ENCODE peak calls at places on chromosomes 11 and 22, in six cellular contexts. One of them, this sample, is unnamed.

GRCh38 chr11:83835423-83835822 is 549.3 kb upstream of the CCDC90B start:
- DNase-seq in stimulated activated CD8-positive, alpha-beta memory T cell treated with anti-CD3 and anti-CD28 coated beads, Interleukin-4, amount 100 ng/mL, for 24 hours: no peak
- DNase-seq in neural crest cell: no peak
- DNase-seq in lower lobe of right lung: no peak
- DNase-seq in activated naive CD4-positive, alpha-beta T cell treated with Interleukin-2 at 50 U/mL for 16 hours: no peak
- DNase-seq in stimulated activated CD4-positive, alpha-beta T cell treated with anti-CD3 and anti-CD28 coated beads, Interleukin-12 subunit alpha, Interleukin-12 subunit beta, amount 100 ng/mL, for 48 hours: no peak
- DNase-seq in this sample: no peak

GRCh38 chr11:55967914-55968313 is 1.8 kb downstream of the OR10AG1 start:
- DNase-seq in stimulated activated CD8-positive, alpha-beta memory T cell treated with anti-CD3 and anti-CD28 coated beads, Interleukin-4, amount 100 ng/mL, for 24 hours: no peak
- DNase-seq in neural crest cell: no peak
- DNase-seq in lower lobe of right lung: no peak
- DNase-seq in activated naive CD4-positive, alpha-beta T cell treated with Interleukin-2 at 50 U/mL for 16 hours: no peak
- DNase-seq in stimulated activated CD4-positive, alpha-beta T cell treated with anti-CD3 and anti-CD28 coated beads, Interleukin-12 subunit alpha, Interleukin-12 subunit beta, amount 100 ng/mL, for 48 hours: no peak
- DNase-seq in this sample: no peak

GRCh38 chr22:19738664-19739447 is 15.5 kb downstream of the GP1BB start:
- DNase-seq in stimulated activated CD8-positive, alpha-beta memory T cell treated with anti-CD3 and anti-CD28 coated beads, Interleukin-4, amount 100 ng/mL, for 24 hours: no peak
- DNase-seq in neural crest cell: no peak
- DNase-seq in lower lobe of right lung: no peak
- DNase-seq in activated naive CD4-positive, alpha-beta T cell treated with Interleukin-2 at 50 U/mL for 16 hours: no peak
- DNase-seq in stimulated activated CD4-positive, alpha-beta T cell treated with anti-CD3 and anti-CD28 coated beads, Interleukin-12 subunit alpha, Interleukin-12 subunit beta, amount 100 ng/mL, for 48 hours: no peak
- DNase-seq in this sample: no peak

GRCh38 chr11:74249496-74249895 is 61.9 kb downstream of the P4HA3 start:
- DNase-seq in stimulated activated CD8-positive, alpha-beta memory T cell treated with anti-CD3 and anti-CD28 coated beads, Interleukin-4, amount 100 ng/mL, for 24 hours: no peak
- DNase-seq in neural crest cell: no peak
- DNase-seq in lower lobe of right lung: no peak
- DNase-seq in activated naive CD4-positive, alpha-beta T cell treated with Interleukin-2 at 50 U/mL for 16 hours: no peak
- DNase-seq in stimulated activated CD4-positive, alpha-beta T cell treated with anti-CD3 and anti-CD28 coated beads, Interleukin-12 subunit alpha, Interleukin-12 subunit beta, amount 100 ng/mL, for 48 hours: no peak
- DNase-seq in this sample: no peak

GRCh38 chr11:73312806-73313403 is 4.8 kb downstream of the ARHGEF17 start:
- DNase-seq in stimulated activated CD8-positive, alpha-beta memory T cell treated with anti-CD3 and anti-CD28 coated beads, Interleukin-4, amount 100 ng/mL, for 24 hours: no peak
- DNase-seq in neural crest cell: no peak
- DNase-seq in lower lobe of right lung: no peak
- DNase-seq in activated naive CD4-positive, alpha-beta T cell treated with Interleukin-2 at 50 U/mL for 16 hours: no peak
- DNase-seq in stimulated activated CD4-positive, alpha-beta T cell treated with anti-CD3 and anti-CD28 coated beads, Interleukin-12 subunit alpha, Interleukin-12 subunit beta, amount 100 ng/mL, for 48 hours: no peak
- DNase-seq in this sample: no peak

GRCh38 chr22:40067639-40068038 is 72.9 kb downstream of the FAM83F start:
- DNase-seq in stimulated activated CD8-positive, alpha-beta memory T cell treated with anti-CD3 and anti-CD28 coated beads, Interleukin-4, amount 100 ng/mL, for 24 hours: no peak
- DNase-seq in neural crest cell: no peak
- DNase-seq in lower lobe of right lung: no peak
- DNase-seq in activated naive CD4-positive, alpha-beta T cell treated with Interleukin-2 at 50 U/mL for 16 hours: no peak
- DNase-seq in stimulated activated CD4-positive, alpha-beta T cell treated with anti-CD3 and anti-CD28 coated beads, Interleukin-12 subunit alpha, Interleukin-12 subunit beta, amount 100 ng/mL, for 48 hours: no peak
- DNase-seq in this sample: no peak

GRCh38 chr11:119743041-119743440 is 14.0 kb upstream of the NECTIN1 start:
- DNase-seq in stimulated activated CD8-positive, alpha-beta memory T cell treated with anti-CD3 and anti-CD28 coated beads, Interleukin-4, amount 100 ng/mL, for 24 hours: no peak
- DNase-seq in neural crest cell: no peak
- DNase-seq in lower lobe of right lung: no peak
- DNase-seq in activated naive CD4-positive, alpha-beta T cell treated with Interleukin-2 at 50 U/mL for 16 hours: no peak
- DNase-seq in stimulated activated CD4-positive, alpha-beta T cell treated with anti-CD3 and anti-CD28 coated beads, Interleukin-12 subunit alpha, Interleukin-12 subunit beta, amount 100 ng/mL, for 48 hours: no peak
- DNase-seq in this sample: no peak

GRCh38 chr11:395866-396265 is 1.9 kb downstream of the PKP3 start:
- DNase-seq in stimulated activated CD8-positive, alpha-beta memory T cell treated with anti-CD3 and anti-CD28 coated beads, Interleukin-4, amount 100 ng/mL, for 24 hours: no peak
- DNase-seq in neural crest cell: no peak
- DNase-seq in lower lobe of right lung: no peak
- DNase-seq in activated naive CD4-positive, alpha-beta T cell treated with Interleukin-2 at 50 U/mL for 16 hours: no peak
- DNase-seq in stimulated activated CD4-positive, alpha-beta T cell treated with anti-CD3 and anti-CD28 coated beads, Interleukin-12 subunit alpha, Interleukin-12 subunit beta, amount 100 ng/mL, for 48 hours: no peak
- DNase-seq in this sample: peak

GRCh38 chr22:27790396-27791216 is 10.9 kb downstream of the MN1 start:
- DNase-seq in stimulated activated CD8-positive, alpha-beta memory T cell treated with anti-CD3 and anti-CD28 coated beads, Interleukin-4, amount 100 ng/mL, for 24 hours: no peak
- DNase-seq in neural crest cell: no peak
- DNase-seq in lower lobe of right lung: no peak
- DNase-seq in activated naive CD4-positive, alpha-beta T cell treated with Interleukin-2 at 50 U/mL for 16 hours: no peak
- DNase-seq in stimulated activated CD4-positive, alpha-beta T cell treated with anti-CD3 and anti-CD28 coated beads, Interleukin-12 subunit alpha, Interleukin-12 subunit beta, amount 100 ng/mL, for 48 hours: no peak
- DNase-seq in this sample: no peak

GRCh38 chr11:116232364-116232801 is 540.4 kb downstream of the BUD13 start:
- DNase-seq in stimulated activated CD8-positive, alpha-beta memory T cell treated with anti-CD3 and anti-CD28 coated beads, Interleukin-4, amount 100 ng/mL, for 24 hours: no peak
- DNase-seq in neural crest cell: no peak
- DNase-seq in lower lobe of right lung: no peak
- DNase-seq in activated naive CD4-positive, alpha-beta T cell treated with Interleukin-2 at 50 U/mL for 16 hours: no peak
- DNase-seq in stimulated activated CD4-positive, alpha-beta T cell treated with anti-CD3 and anti-CD28 coated beads, Interleukin-12 subunit alpha, Interleukin-12 subunit beta, amount 100 ng/mL, for 48 hours: no peak
- DNase-seq in this sample: no peak

GRCh38 chr11:82046778-82047177 is 686.9 kb downstream of the FAM181B start:
- DNase-seq in stimulated activated CD8-positive, alpha-beta memory T cell treated with anti-CD3 and anti-CD28 coated beads, Interleukin-4, amount 100 ng/mL, for 24 hours: no peak
- DNase-seq in neural crest cell: no peak
- DNase-seq in lower lobe of right lung: no peak
- DNase-seq in activated naive CD4-positive, alpha-beta T cell treated with Interleukin-2 at 50 U/mL for 16 hours: no peak
- DNase-seq in stimulated activated CD4-positive, alpha-beta T cell treated with anti-CD3 and anti-CD28 coated beads, Interleukin-12 subunit alpha, Interleukin-12 subunit beta, amount 100 ng/mL, for 48 hours: no peak
- DNase-seq in this sample: no peak

GRCh38 chr11:32068134-32068533 is 22.7 kb upstream of the RCN1 start:
- DNase-seq in stimulated activated CD8-positive, alpha-beta memory T cell treated with anti-CD3 and anti-CD28 coated beads, Interleukin-4, amount 100 ng/mL, for 24 hours: no peak
- DNase-seq in neural crest cell: no peak
- DNase-seq in lower lobe of right lung: no peak
- DNase-seq in activated naive CD4-positive, alpha-beta T cell treated with Interleukin-2 at 50 U/mL for 16 hours: no peak
- DNase-seq in stimulated activated CD4-positive, alpha-beta T cell treated with anti-CD3 and anti-CD28 coated beads, Interleukin-12 subunit alpha, Interleukin-12 subunit beta, amount 100 ng/mL, for 48 hours: no peak
- DNase-seq in this sample: no peak

GRCh38 chr11:92227954-92228935 is 3.6 kb downstream of the FAT3 start:
- DNase-seq in stimulated activated CD8-positive, alpha-beta memory T cell treated with anti-CD3 and anti-CD28 coated beads, Interleukin-4, amount 100 ng/mL, for 24 hours: no peak
- DNase-seq in neural crest cell: no peak
- DNase-seq in lower lobe of right lung: no peak
- DNase-seq in activated naive CD4-positive, alpha-beta T cell treated with Interleukin-2 at 50 U/mL for 16 hours: no peak
- DNase-seq in stimulated activated CD4-positive, alpha-beta T cell treated with anti-CD3 and anti-CD28 coated beads, Interleukin-12 subunit alpha, Interleukin-12 subunit beta, amount 100 ng/mL, for 48 hours: no peak
- DNase-seq in this sample: no peak

GRCh38 chr11:113384551-113384950 is 3.0 kb upstream of the ANKK1 start:
- DNase-seq in stimulated activated CD8-positive, alpha-beta memory T cell treated with anti-CD3 and anti-CD28 coated beads, Interleukin-4, amount 100 ng/mL, for 24 hours: no peak
- DNase-seq in neural crest cell: no peak
- DNase-seq in lower lobe of right lung: no peak
- DNase-seq in activated naive CD4-positive, alpha-beta T cell treated with Interleukin-2 at 50 U/mL for 16 hours: no peak
- DNase-seq in stimulated activated CD4-positive, alpha-beta T cell treated with anti-CD3 and anti-CD28 coated beads, Interleukin-12 subunit alpha, Interleukin-12 subunit beta, amount 100 ng/mL, for 48 hours: no peak
- DNase-seq in this sample: peak

GRCh38 chr22:30265131-30265720 is 1.4 kb downstream of the OSM start:
- DNase-seq in stimulated activated CD8-positive, alpha-beta memory T cell treated with anti-CD3 and anti-CD28 coated beads, Interleukin-4, amount 100 ng/mL, for 24 hours: no peak
- DNase-seq in neural crest cell: no peak
- DNase-seq in lower lobe of right lung: no peak
- DNase-seq in activated naive CD4-positive, alpha-beta T cell treated with Interleukin-2 at 50 U/mL for 16 hours: no peak
- DNase-seq in stimulated activated CD4-positive, alpha-beta T cell treated with anti-CD3 and anti-CD28 coated beads, Interleukin-12 subunit alpha, Interleukin-12 subunit beta, amount 100 ng/mL, for 48 hours: no peak
- DNase-seq in this sample: no peak

GRCh38 chr22:46542011-46542985 is 4.9 kb upstream of the CELSR1 start:
- DNase-seq in stimulated activated CD8-positive, alpha-beta memory T cell treated with anti-CD3 and anti-CD28 coated beads, Interleukin-4, amount 100 ng/mL, for 24 hours: peak
- DNase-seq in neural crest cell: peak
- DNase-seq in lower lobe of right lung: peak
- DNase-seq in activated naive CD4-positive, alpha-beta T cell treated with Interleukin-2 at 50 U/mL for 16 hours: peak
- DNase-seq in stimulated activated CD4-positive, alpha-beta T cell treated with anti-CD3 and anti-CD28 coated beads, Interleukin-12 subunit alpha, Interleukin-12 subunit beta, amount 100 ng/mL, for 48 hours: peak
- DNase-seq in this sample: peak

GRCh38 chr11:72222106-72222891 is 2.3 kb upstream of the INPPL1 start:
- DNase-seq in stimulated activated CD8-positive, alpha-beta memory T cell treated with anti-CD3 and anti-CD28 coated beads, Interleukin-4, amount 100 ng/mL, for 24 hours: no peak
- DNase-seq in neural crest cell: no peak
- DNase-seq in lower lobe of right lung: no peak
- DNase-seq in activated naive CD4-positive, alpha-beta T cell treated with Interleukin-2 at 50 U/mL for 16 hours: no peak
- DNase-seq in stimulated activated CD4-positive, alpha-beta T cell treated with anti-CD3 and anti-CD28 coated beads, Interleukin-12 subunit alpha, Interleukin-12 subunit beta, amount 100 ng/mL, for 48 hours: no peak
- DNase-seq in this sample: no peak

GRCh38 chr11:1875093-1875785 is 16.5 kb downstream of the PRR33 start:
- DNase-seq in stimulated activated CD8-positive, alpha-beta memory T cell treated with anti-CD3 and anti-CD28 coated beads, Interleukin-4, amount 100 ng/mL, for 24 hours: no peak
- DNase-seq in neural crest cell: no peak
- DNase-seq in lower lobe of right lung: peak
- DNase-seq in activated naive CD4-positive, alpha-beta T cell treated with Interleukin-2 at 50 U/mL for 16 hours: no peak
- DNase-seq in stimulated activated CD4-positive, alpha-beta T cell treated with anti-CD3 and anti-CD28 coated beads, Interleukin-12 subunit alpha, Interleukin-12 subunit beta, amount 100 ng/mL, for 48 hours: no peak
- DNase-seq in this sample: no peak

GRCh38 chr22:37187552-37187890 is 526 bp downstream of the C1QTNF6 start:
- DNase-seq in stimulated activated CD8-positive, alpha-beta memory T cell treated with anti-CD3 and anti-CD28 coated beads, Interleukin-4, amount 100 ng/mL, for 24 hours: no peak
- DNase-seq in neural crest cell: no peak
- DNase-seq in lower lobe of right lung: no peak
- DNase-seq in activated naive CD4-positive, alpha-beta T cell treated with Interleukin-2 at 50 U/mL for 16 hours: no peak
- DNase-seq in stimulated activated CD4-positive, alpha-beta T cell treated with anti-CD3 and anti-CD28 coated beads, Interleukin-12 subunit alpha, Interleukin-12 subunit beta, amount 100 ng/mL, for 48 hours: no peak
- DNase-seq in this sample: peak

GRCh38 chr11:1879941-1880720 is 11.6 kb downstream of the PRR33 start:
- DNase-seq in stimulated activated CD8-positive, alpha-beta memory T cell treated with anti-CD3 and anti-CD28 coated beads, Interleukin-4, amount 100 ng/mL, for 24 hours: no peak
- DNase-seq in neural crest cell: no peak
- DNase-seq in lower lobe of right lung: peak
- DNase-seq in activated naive CD4-positive, alpha-beta T cell treated with Interleukin-2 at 50 U/mL for 16 hours: no peak
- DNase-seq in stimulated activated CD4-positive, alpha-beta T cell treated with anti-CD3 and anti-CD28 coated beads, Interleukin-12 subunit alpha, Interleukin-12 subunit beta, amount 100 ng/mL, for 48 hours: no peak
- DNase-seq in this sample: no peak